ENCODE peak calls at places on chromosomes 4 and X, in ten cellular contexts. C is CD8-positive, alpha-beta T cell; U is psoas muscle; K is naive thymus-derived CD4-positive, alpha-beta T cell; D is mammary epithelial cell; L is colonic mucosa; Q is breast epithelium; O is DND-41; V is left lung; N is effector memory CD4-positive, alpha-beta T cell. J is an unnamed sample. For H3K36me3, the result is how much of the 10 kb centered on the place peaks cover.

GRCh38 chr4:1565598-1566295 is 118.4 kb downstream of the FAM53A start:
- DNase-seq in Q (no peak), C (no peak), V (no peak), U (peak), L (no peak), N (no peak), O (no peak), D (no peak), K (peak), J (no peak)

GRCh38 chr4:86848136-86848535 is 1.0 kb downstream of the SLC10A6 start:
- DNase-seq in L (no peak), D (no peak), C (no peak), K (no peak), U (no peak), V (no peak), Q (no peak), O (no peak), N (no peak), J (peak)

GRCh38 chr4:58286335-58286734 is 1176.2 kb upstream of the IGFBP7 start:
- DNase-seq in Q (no peak), O (no peak), D (no peak), V (no peak), U (no peak), N (no peak), K (no peak), C (no peak), L (no peak), J (no peak)

GRCh38 chrX:137194164-137194563 is 160.4 kb upstream of the GPR101 start:
- DNase-seq in D (peak), Q (no peak), L (peak), C (no peak), K (peak), N (no peak), V (no peak), U (no peak), O (peak), J (no peak)

GRCh38 chr4:23903859-23904438 is 14.1 kb upstream of the PPARGC1A start:
- DNase-seq in Q (no peak), V (no peak), C (no peak), U (no peak), K (no peak), O (no peak), N (no peak), L (no peak), D (no peak), J (no peak)

GRCh38 chr4:31674313-31674947 is 954.3 kb downstream of the PCDH7 start:
- DNase-seq in L (no peak), N (no peak), U (no peak), C (no peak), V (no peak), K (no peak), O (no peak), D (no peak), Q (no peak), J (no peak)

GRCh38 chr4:3786196-3786869 is 20.1 kb downstream of the ADRA2C start:
- DNase-seq in U (no peak), K (no peak), Q (no peak), D (no peak), V (no peak), L (peak), C (no peak), O (no peak), N (no peak), J (no peak)

GRCh38 chr4:13908455-13908854 is 280.9 kb upstream of the BOD1L1 start:
- DNase-seq in D (no peak), L (no peak), V (no peak), U (no peak), O (no peak), C (no peak), N (no peak), Q (no peak), K (no peak), J (peak)

GRCh38 chr4:152640058-152640921 is 39.5 kb downstream of the TMEM154 start:
- DNase-seq in L (no peak), D (no peak), N (no peak), O (no peak), Q (no peak), U (no peak), K (peak), C (no peak), V (no peak), J (no peak)

GRCh38 chrX:1521459-1521956 is 15.5 kb downstream of the P2RY8 start:
- DNase-seq in Q (no peak), K (peak), N (peak), C (peak), U (no peak), V (no peak), D (no peak), O (peak), L (no peak), J (no peak)

GRCh38 chrX:9873952-9874351 is 87.7 kb downstream of the SHROOM2 start:
- DNase-seq in K (peak), Q (no peak), L (peak), D (no peak), U (no peak), C (no peak), N (no peak), V (no peak), O (peak), J (no peak)

GRCh38 chrX:100328342-100328741 is 81.7 kb downstream of the PCDH19 start:
- DNase-seq in O (no peak), Q (no peak), D (no peak), U (no peak), K (no peak), V (no peak), L (no peak), N (no peak), C (no peak), J (no peak)

GRCh38 chrX:123704781-123705180 is 28.1 kb downstream of the THOC2 start:
- DNase-seq in D (no peak), N (no peak), O (no peak), C (no peak), U (no peak), V (no peak), K (no peak), L (no peak), Q (no peak), J (no peak)

GRCh38 chr4:63563288-63564014 is 845.8 kb downstream of the TECRL start:
- DNase-seq in K (no peak), O (no peak), D (no peak), L (no peak), C (no peak), Q (no peak), V (no peak), N (no peak), U (no peak), J (no peak)

GRCh38 chrX:24777660-24778059 is 83.9 kb downstream of the POLA1 start:
- DNase-seq in Q (no peak), N (no peak), D (no peak), C (no peak), L (no peak), K (no peak), O (no peak), U (no peak), V (no peak), J (no peak)

GRCh38 chr4:66929748-66930147 is 615.6 kb downstream of the CENPC start:
- DNase-seq in V (no peak), Q (no peak), U (no peak), N (no peak), D (no peak), K (no peak), C (no peak), O (no peak), L (no peak), J (no peak)

GRCh38 chr4:17812801-17813200 is 2.0 kb downstream of the NCAPG start:
- DNase-seq in Q (no peak), L (no peak), V (no peak), K (no peak), O (no peak), D (no peak), N (no peak), C (no peak), U (no peak), J (peak)

GRCh38 chr4:174156239-174156826 is 127.1 kb downstream of the FBXO8 start:
- DNase-seq in L (no peak), C (no peak), Q (no peak), N (no peak), U (no peak), V (no peak), O (no peak), D (peak), K (no peak), J (peak)

GRCh38 chr4:184273166-184274147 is 55.8 kb upstream of the ENPP6 start:
- DNase-seq in K (no peak), O (no peak), N (no peak), U (no peak), C (peak), L (no peak), Q (no peak), V (no peak), D (no peak), J (no peak)

GRCh38 chrX:129755779-129756650 is 17.2 kb downstream of the XPNPEP2 start:
- DNase-seq in N (no peak), D (no peak), C (peak), V (no peak), K (peak), O (peak), Q (no peak), L (no peak), U (no peak), J (no peak)

GRCh38 chr4:27692098-27692679 is 831.5 kb downstream of the STIM2 start:
- DNase-seq in D (peak), V (no peak), K (no peak), O (peak), Q (no peak), N (no peak), C (no peak), U (no peak), L (no peak), J (peak)

GRCh38 chr4:3193531-3194203 is 55.3 kb upstream of the MSANTD1 start:
- DNase-seq in Q (no peak), K (peak), N (no peak), L (no peak), C (peak), D (no peak), O (no peak), U (no peak), V (no peak), J (no peak)

GRCh38 chr4:81790477-81790876 is 318.8 kb upstream of the RASGEF1B start:
- DNase-seq in V (no peak), C (no peak), L (no peak), O (no peak), Q (no peak), K (no peak), N (no peak), U (no peak), D (no peak), J (no peak)

GRCh38 chr4:54227261-54228063 is 1.6 kb upstream of the PDGFRA start:
- DNase-seq in C (no peak), Q (no peak), L (no peak), N (no peak), O (no peak), V (peak), K (no peak), U (no peak), D (peak), J (peak)

GRCh38 chr4:84750260-84750955 is 167.5 kb downstream of the CDS1 start:
- DNase-seq in L (no peak), K (no peak), O (no peak), C (no peak), U (no peak), D (peak), N (no peak), Q (no peak), V (no peak), J (peak)

GRCh38 chr4:171594293-171594692 is 218.9 kb upstream of the GALNTL6 start:
- DNase-seq in O (no peak), D (no peak), L (no peak), U (no peak), N (no peak), K (no peak), Q (no peak), V (no peak), C (no peak), J (no peak)

GRCh38 chr4:11605597-11605996 is 176.9 kb upstream of the HS3ST1 start:
- DNase-seq in O (no peak), U (no peak), N (no peak), L (no peak), K (no peak), D (no peak), V (no peak), C (no peak), Q (no peak), J (no peak)

GRCh38 chr4:15337258-15337657 is 90.6 kb upstream of the C1QTNF7 start:
- DNase-seq in L (no peak), C (no peak), U (no peak), K (no peak), O (no peak), Q (no peak), V (no peak), N (no peak), D (no peak), J (no peak)

GRCh38 chr4:150584198-150584593 is 2.2 kb downstream of the MAB21L2 start:
- DNase-seq in V (no peak), D (no peak), Q (no peak), U (no peak), C (no peak), N (no peak), O (no peak), K (no peak), L (no peak), J (no peak)

GRCh38 chr4:76449362-76449767 is 14.3 kb downstream of the SHROOM3 start:
- DNase-seq in Q (no peak), N (no peak), D (no peak), K (no peak), U (no peak), O (no peak), C (no peak), L (no peak), V (no peak), J (peak)

GRCh38 chrX:107448625-107449468 is 605 bp upstream of the FRMPD3 start:
- DNase-seq in K (no peak), Q (no peak), D (no peak), L (no peak), C (no peak), N (no peak), U (no peak), O (no peak), V (no peak), J (no peak)

GRCh38 chr4:69858683-69859082 is 1.3 kb downstream of the SULT1E1 start:
- DNase-seq in D (peak), U (no peak), N (no peak), C (no peak), Q (no peak), V (no peak), O (no peak), L (no peak), K (no peak), J (peak)

GRCh38 chr4:177281544-177281943 is 28.1 kb upstream of the NEIL3 start:
- DNase-seq in L (no peak), C (no peak), D (no peak), N (no peak), V (no peak), O (no peak), K (no peak), Q (no peak), U (no peak), J (peak)

GRCh38 chrX:12441376-12442128 is 303.3 kb downstream of the FRMPD4 start:
- DNase-seq in O (no peak), N (no peak), V (no peak), Q (no peak), D (peak), K (no peak), C (no peak), U (no peak), L (no peak), J (peak)

DNA sequence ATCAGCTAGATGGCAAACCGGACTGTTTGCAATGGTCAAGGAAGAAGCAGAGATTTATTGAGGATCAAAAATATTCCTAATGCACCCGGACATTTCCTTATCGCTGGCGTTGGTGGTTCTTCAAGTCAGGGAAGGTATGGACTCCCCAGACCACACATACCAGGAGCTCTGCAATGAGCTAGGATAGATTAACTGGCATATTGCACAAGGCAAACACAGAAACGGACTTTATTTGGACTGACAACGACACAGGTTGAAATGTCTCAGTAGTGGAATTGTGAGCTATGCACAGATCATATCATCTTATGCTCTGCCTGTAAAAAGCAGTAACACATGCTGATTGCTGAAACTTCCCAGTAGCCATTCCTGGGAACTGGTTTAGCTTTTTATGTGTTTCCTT is 1.7 kb downstream of the TSPAN7 start:
- DNase-seq in N (no peak), C (no peak), L (peak), K (no peak), V (no peak), Q (no peak), O (no peak), D (no peak), U (no peak), J (no peak)
- H3K27ac ChIP-seq in N (no peak), C (no peak), L (peak), K (no peak), V (peak), Q (peak), O (no peak), D (no peak), U (peak), J (no peak)

GRCh38 chrX:21781976-21782375 is 24.1 kb upstream of the SMPX start:
- DNase-seq in K (no peak), U (no peak), Q (no peak), O (no peak), L (no peak), N (no peak), C (no peak), V (no peak), D (no peak), J (no peak)

GRCh38 chrX:21779095-21779494 is 21.2 kb upstream of the SMPX start:
- DNase-seq in C (no peak), U (no peak), V (no peak), L (no peak), N (no peak), Q (no peak), K (no peak), O (no peak), D (no peak), J (no peak)

GRCh38 chrX:21778236-21778635 is 20.3 kb upstream of the SMPX start:
- DNase-seq in V (no peak), U (no peak), K (no peak), N (no peak), D (no peak), O (no peak), C (no peak), Q (no peak), L (no peak), J (no peak)

GRCh38 chrX:21781525-21781924 is 23.6 kb upstream of the SMPX start:
- DNase-seq in Q (no peak), L (no peak), V (no peak), K (no peak), D (no peak), C (no peak), N (no peak), U (no peak), O (no peak), J (no peak)
- H3K36me3 ChIP-seq in Q (under half), L (under half), V (under half), K (under half), D (under half), C (under half), N (under half), U (under half), O (under half), J (under half)

GRCh38 chr4:136650541-136651277 is 881.6 kb downstream of the PCDH18 start:
- DNase-seq in U (no peak), K (no peak), O (peak), V (no peak), N (no peak), Q (no peak), C (no peak), L (no peak), D (peak), J (peak)
- H3K27ac ChIP-seq in U (no peak), K (no peak), O (peak), V (no peak), N (no peak), Q (no peak), C (no peak), L (no peak), D (no peak), J (no peak)

GRCh38 chr4:145171919-145172318 is 8.5 kb downstream of the OTUD4 start:
- DNase-seq in Q (no peak), O (no peak), K (no peak), C (no peak), L (no peak), V (no peak), D (no peak), U (no peak), N (no peak), J (no peak)

GRCh38 chr4:145167884-145168283 is 12.5 kb downstream of the OTUD4 start:
- DNase-seq in O (no peak), L (no peak), C (no peak), N (no peak), D (no peak), Q (no peak), U (no peak), K (no peak), V (no peak), J (no peak)

GRCh38 chr4:145170209-145170608 is 10.2 kb downstream of the OTUD4 start:
- DNase-seq in U (no peak), N (no peak), Q (no peak), C (no peak), K (no peak), V (no peak), O (no peak), D (no peak), L (no peak), J (peak)

DNA sequence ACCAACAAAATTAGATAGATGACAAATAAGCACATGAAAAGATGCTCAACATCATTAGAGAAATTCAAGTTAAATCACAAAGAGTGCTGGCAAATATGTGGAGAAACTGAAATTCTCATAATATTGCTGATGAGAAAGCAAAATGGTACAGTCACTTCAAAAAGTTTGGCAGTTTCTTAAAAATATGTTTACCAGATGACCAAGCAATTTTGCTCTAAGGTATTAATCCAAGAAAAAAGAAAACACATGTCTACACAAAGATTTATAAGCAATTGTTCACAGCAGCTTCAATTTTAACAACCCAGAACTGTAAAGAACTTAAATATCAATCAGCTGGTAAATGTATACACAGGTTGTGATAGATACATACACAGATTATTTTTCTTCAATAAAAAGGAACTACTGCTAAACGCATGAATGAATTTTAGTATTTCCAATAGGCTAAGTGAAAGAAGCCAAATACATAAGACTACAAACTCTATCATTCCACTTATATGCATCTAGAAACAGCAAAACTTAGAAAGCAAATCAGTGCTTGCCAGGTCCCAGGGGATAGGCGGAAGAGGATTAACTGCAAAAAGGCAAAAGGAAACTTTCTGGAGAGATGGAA is 11.7 kb downstream of the OTUD4 start:
- DNase-seq in D (no peak), L (no peak), N (no peak), O (no peak), K (no peak), C (no peak), Q (no peak), U (no peak), V (no peak), J (no peak)
- H3K36me3 ChIP-seq in D (under half), L (under half), N (under half), O (half or more), K (under half), C (under half), Q (under half), U (under half), V (under half), J (under half)